ENCODE peak calls at places on chromosome 19, in seven cellular contexts. E is substantia nigra; U is LHCN-M2; Z is activated T-cell treated with anti-CD3 and anti-CD28 coated beads, Interleukin-2, amount 50 U/mL, for 72 hours; S is cerebellar cortex; B is GM12892; I is GM04503. A is an unnamed sample.

GRCh38 chr19:44401108-44401786 is at the start of gene ZNF285:
- DNase-seq in E (no peak), U (peak), Z (peak), S (peak), B (peak), I (peak), A (peak)

GRCh38 chr19:1449467-1450442 is at the start of gene APC2:
- DNase-seq in E (peak), U (no peak), Z (peak), S (peak), B (no peak), I (no peak), A (peak)

GRCh38 chr19:14122924-14123323 is 5.4 kb upstream of the PRKACA start:
- DNase-seq in E (no peak), U (no peak), Z (no peak), S (no peak), B (no peak), I (no peak), A (no peak)

GRCh38 chr19:49999371-50000010 is 25.7 kb downstream of the VRK3 start:
- DNase-seq in E (peak), U (no peak), Z (no peak), S (peak), B (no peak), I (no peak), A (no peak)

GRCh38 chr19:2624537-2625091 is 77.9 kb downstream of the GNG7 start:
- DNase-seq in E (no peak), U (no peak), Z (no peak), S (peak), B (no peak), I (no peak), A (peak)

GRCh38 chr19:6744381-6745288 is 5.2 kb downstream of the TRIP10 start:
- DNase-seq in E (peak), U (peak), Z (no peak), S (no peak), B (no peak), I (peak), A (no peak)

GRCh38 chr19:56566904-56567273 is 379 bp upstream of the ZNF470 start:
- DNase-seq in E (peak), U (peak), Z (peak), S (peak), B (no peak), I (no peak), A (no peak)

GRCh38 chr19:56637976-56638555 is 4.9 kb upstream of the SMIM17 start:
- DNase-seq in E (peak), U (peak), Z (peak), S (peak), B (no peak), I (peak), A (peak)

GRCh38 chr19:47608908-47609879 is at the start of gene BICRA:
- DNase-seq in E (peak), U (peak), Z (peak), S (peak), B (peak), I (no peak), A (peak)

GRCh38 chr19:11624064-11624463 is 26.8 kb downstream of the ZNF627 start:
- DNase-seq in E (no peak), U (peak), Z (no peak), S (no peak), B (no peak), I (peak), A (no peak)